ENCODE peak calls at places on chromosome 1, in four cellular contexts. One of them, this sample, is unnamed. For H3K9me3, the result is how much of the 10 kb centered on the place peaks cover.

GRCh38 chr1:31938184-31938975 is at the start of gene PTP4A2:
- DNase-seq in SJSA1: peak
- DNase-seq in cardiac muscle cell: peak
- DNase-seq in adipocyte: peak
- DNase-seq in this sample: peak

GRCh38 chr1:53288247-53289049 is 39.4 kb downstream of the LRP8 start:
- DNase-seq in SJSA1: no peak
- DNase-seq in cardiac muscle cell: no peak
- DNase-seq in adipocyte: no peak
- DNase-seq in this sample: peak

GRCh38 chr1:226690460-226690982 is 48.6 kb downstream of the ITPKB start:
- DNase-seq in SJSA1: no peak
- DNase-seq in cardiac muscle cell: peak
- DNase-seq in adipocyte: no peak
- DNase-seq in this sample: no peak

GRCh38 chr1:179167418-179167777 is 62.1 kb downstream of the ABL2 start:
- DNase-seq in SJSA1: no peak
- DNase-seq in cardiac muscle cell: no peak
- DNase-seq in adipocyte: no peak
- DNase-seq in this sample: no peak

GRCh38 chr1:106378261-106378660 is 678.2 kb upstream of the PRMT6 start:
- DNase-seq in SJSA1: no peak
- DNase-seq in cardiac muscle cell: no peak
- DNase-seq in adipocyte: no peak
- DNase-seq in this sample: no peak

GRCh38 chr1:41661428-41662060 is 177.1 kb upstream of the EDN2 start:
- DNase-seq in SJSA1: no peak
- DNase-seq in cardiac muscle cell: no peak
- DNase-seq in adipocyte: peak
- DNase-seq in this sample: no peak

GRCh38 chr1:169594391-169594790 is 8.1 kb upstream of the F5 start:
- DNase-seq in SJSA1: no peak
- DNase-seq in cardiac muscle cell: no peak
- DNase-seq in adipocyte: no peak
- DNase-seq in this sample: no peak

GRCh38 chr1:23772854-23773242 is 5.4 kb upstream of the PITHD1 start:
- DNase-seq in SJSA1: no peak
- DNase-seq in cardiac muscle cell: no peak
- DNase-seq in adipocyte: no peak
- DNase-seq in this sample: no peak

GRCh38 chr1:167599839-167600581 is 30.0 kb upstream of the RCSD1 start:
- DNase-seq in SJSA1: no peak
- DNase-seq in cardiac muscle cell: peak
- DNase-seq in adipocyte: peak
- DNase-seq in this sample: peak

GRCh38 chr1:187070076-187070475 is 241.3 kb downstream of the PLA2G4A start:
- DNase-seq in SJSA1: no peak
- DNase-seq in cardiac muscle cell: no peak
- DNase-seq in adipocyte: no peak
- DNase-seq in this sample: no peak

GRCh38 chr1:205375816-205376545 is 19.3 kb upstream of the KLHDC8A start:
- DNase-seq in SJSA1: peak
- DNase-seq in cardiac muscle cell: peak
- DNase-seq in adipocyte: peak
- DNase-seq in this sample: peak

GRCh38 chr1:1833916-1834325 is 55.7 kb upstream of the NADK start:
- DNase-seq in SJSA1: peak
- DNase-seq in cardiac muscle cell: no peak
- DNase-seq in adipocyte: no peak
- DNase-seq in this sample: no peak

GRCh38 chr1:41478118-41478748 is 6.2 kb downstream of the EDN2 start:
- DNase-seq in SJSA1: no peak
- DNase-seq in cardiac muscle cell: no peak
- DNase-seq in adipocyte: no peak
- DNase-seq in this sample: no peak

GRCh38 chr1:21875621-21876063 is 61.5 kb downstream of the HSPG2 start:
- DNase-seq in SJSA1: no peak
- DNase-seq in cardiac muscle cell: no peak
- DNase-seq in adipocyte: no peak
- DNase-seq in this sample: no peak

GRCh38 chr1:40915581-40915980 is 53.4 kb upstream of the CITED4 start:
- DNase-seq in SJSA1: no peak
- DNase-seq in cardiac muscle cell: no peak
- DNase-seq in adipocyte: no peak
- DNase-seq in this sample: no peak

GRCh38 chr1:1281533-1282321 is 1.5 kb downstream of the SCNN1D start:
- DNase-seq in SJSA1: peak
- DNase-seq in cardiac muscle cell: no peak
- DNase-seq in adipocyte: no peak
- DNase-seq in this sample: peak

GRCh38 chr1:185559684-185560310 is 174.4 kb upstream of the HMCN1 start:
- DNase-seq in SJSA1: no peak
- DNase-seq in cardiac muscle cell: peak
- DNase-seq in adipocyte: peak
- DNase-seq in this sample: no peak

GRCh38 chr1:204319462-204319861 is 40.3 kb downstream of the PLEKHA6 start:
- DNase-seq in SJSA1: peak
- DNase-seq in cardiac muscle cell: no peak
- DNase-seq in adipocyte: peak
- DNase-seq in this sample: peak

GRCh38 chr1:200873116-200873670 is 412 bp downstream of the GPR25 start:
- DNase-seq in SJSA1: no peak
- DNase-seq in cardiac muscle cell: no peak
- DNase-seq in adipocyte: no peak
- DNase-seq in this sample: no peak

GRCh38 chr1:178510155-178510554 is 2.8 kb upstream of the TEX35 start:
- DNase-seq in SJSA1: no peak
- DNase-seq in cardiac muscle cell: no peak
- DNase-seq in adipocyte: no peak
- DNase-seq in this sample: no peak

GRCh38 chr1:158654570-158654969 is 31.9 kb downstream of the SPTA1 start:
- DNase-seq in SJSA1: no peak
- DNase-seq in cardiac muscle cell: peak
- DNase-seq in adipocyte: no peak
- DNase-seq in this sample: no peak

GRCh38 chr1:164801246-164801731 is 242.3 kb downstream of the PBX1 start:
- DNase-seq in SJSA1: no peak
- DNase-seq in cardiac muscle cell: no peak
- DNase-seq in adipocyte: no peak
- DNase-seq in this sample: no peak

GRCh38 chr1:18721776-18722175 is 91.1 kb downstream of the PAX7 start:
- DNase-seq in SJSA1: no peak
- DNase-seq in cardiac muscle cell: no peak
- DNase-seq in adipocyte: no peak
- DNase-seq in this sample: no peak
- H3K9me3 ChIP-seq in SJSA1: under half
- H3K9me3 ChIP-seq in cardiac muscle cell: under half
- H3K9me3 ChIP-seq in adipocyte: under half
- H3K9me3 ChIP-seq in this sample: under half

GRCh38 chr1:239031310-239031709 is 355.1 kb upstream of the CHRM3 start:
- DNase-seq in SJSA1: no peak
- DNase-seq in cardiac muscle cell: no peak
- DNase-seq in adipocyte: no peak
- DNase-seq in this sample: no peak
- H3K9me3 ChIP-seq in SJSA1: under half
- H3K9me3 ChIP-seq in cardiac muscle cell: under half
- H3K9me3 ChIP-seq in adipocyte: under half
- H3K9me3 ChIP-seq in this sample: under half

DNA sequence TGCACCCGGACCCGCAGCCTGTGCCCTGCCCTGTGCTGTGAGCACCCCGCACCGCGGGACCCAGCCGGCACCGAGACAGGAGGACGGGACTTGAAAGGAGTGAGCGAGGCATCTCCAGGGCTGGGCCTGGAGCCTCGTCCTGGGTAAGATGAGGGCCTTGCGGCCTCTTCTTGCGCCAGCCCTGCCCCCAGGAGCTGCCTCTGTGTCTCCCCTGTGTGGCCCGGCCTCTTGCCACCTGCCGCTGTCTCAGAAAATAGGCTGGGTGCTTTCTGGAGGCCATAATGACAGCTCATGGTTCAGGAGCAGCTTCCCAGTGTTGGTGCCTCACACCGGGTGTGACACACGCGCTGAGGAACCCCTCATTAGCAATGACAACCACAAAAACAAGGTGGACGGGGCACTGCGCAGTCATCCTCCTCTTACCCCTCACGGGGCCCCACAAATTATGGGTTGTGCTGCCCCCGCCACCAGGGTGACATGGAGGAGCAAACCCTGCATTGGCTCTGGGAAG is 161.5 kb upstream of the C1orf174 start:
- DNase-seq in SJSA1: no peak
- DNase-seq in cardiac muscle cell: no peak
- DNase-seq in adipocyte: no peak
- DNase-seq in this sample: no peak
- H3K9me3 ChIP-seq in SJSA1: under half
- H3K9me3 ChIP-seq in cardiac muscle cell: under half
- H3K9me3 ChIP-seq in adipocyte: under half
- H3K9me3 ChIP-seq in this sample: under half

GRCh38 chr1:82445132-82445531 is 644.4 kb downstream of the ADGRL2 start:
- DNase-seq in SJSA1: no peak
- DNase-seq in cardiac muscle cell: no peak
- DNase-seq in adipocyte: no peak
- DNase-seq in this sample: no peak
- H3K9me3 ChIP-seq in SJSA1: under half
- H3K9me3 ChIP-seq in cardiac muscle cell: under half
- H3K9me3 ChIP-seq in adipocyte: under half
- H3K9me3 ChIP-seq in this sample: under half

GRCh38 chr1:5484451-5485165 is 507.6 kb downstream of the NPHP4 start:
- DNase-seq in SJSA1: no peak
- DNase-seq in cardiac muscle cell: no peak
- DNase-seq in adipocyte: no peak
- DNase-seq in this sample: no peak

GRCh38 chr1:5480306-5480705 is 511.9 kb downstream of the NPHP4 start:
- DNase-seq in SJSA1: no peak
- DNase-seq in cardiac muscle cell: no peak
- DNase-seq in adipocyte: no peak
- DNase-seq in this sample: no peak

GRCh38 chr1:5479876-5480275 is 512.3 kb downstream of the NPHP4 start:
- DNase-seq in SJSA1: no peak
- DNase-seq in cardiac muscle cell: no peak
- DNase-seq in adipocyte: no peak
- DNase-seq in this sample: no peak

GRCh38 chr1:5480906-5481305 is 511.3 kb downstream of the NPHP4 start:
- DNase-seq in SJSA1: no peak
- DNase-seq in cardiac muscle cell: no peak
- DNase-seq in adipocyte: no peak
- DNase-seq in this sample: no peak

DNA sequence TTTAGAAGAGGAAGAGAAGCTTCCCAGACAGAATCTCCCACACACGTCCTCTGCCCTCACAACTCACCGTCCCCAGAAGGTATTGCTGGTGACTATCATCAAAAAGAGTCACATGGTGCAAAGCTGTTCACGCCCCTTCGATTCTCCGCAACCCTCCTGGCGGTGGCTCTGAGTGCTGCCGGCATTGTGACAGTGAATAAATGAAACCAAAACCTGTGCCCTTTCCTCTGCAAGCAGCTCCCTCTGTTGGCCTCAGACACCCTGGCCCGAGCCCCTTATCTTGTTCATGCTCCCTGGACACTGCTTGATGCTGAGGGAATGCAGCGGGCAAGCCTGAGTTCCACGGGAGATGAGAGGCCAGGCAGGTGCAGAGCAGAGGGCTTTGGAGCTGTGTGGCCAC is 510.3 kb downstream of the NPHP4 start:
- DNase-seq in SJSA1: no peak
- DNase-seq in cardiac muscle cell: peak
- DNase-seq in adipocyte: no peak
- DNase-seq in this sample: peak
- H3K9me3 ChIP-seq in SJSA1: under half
- H3K9me3 ChIP-seq in cardiac muscle cell: under half
- H3K9me3 ChIP-seq in adipocyte: under half
- H3K9me3 ChIP-seq in this sample: under half

DNA sequence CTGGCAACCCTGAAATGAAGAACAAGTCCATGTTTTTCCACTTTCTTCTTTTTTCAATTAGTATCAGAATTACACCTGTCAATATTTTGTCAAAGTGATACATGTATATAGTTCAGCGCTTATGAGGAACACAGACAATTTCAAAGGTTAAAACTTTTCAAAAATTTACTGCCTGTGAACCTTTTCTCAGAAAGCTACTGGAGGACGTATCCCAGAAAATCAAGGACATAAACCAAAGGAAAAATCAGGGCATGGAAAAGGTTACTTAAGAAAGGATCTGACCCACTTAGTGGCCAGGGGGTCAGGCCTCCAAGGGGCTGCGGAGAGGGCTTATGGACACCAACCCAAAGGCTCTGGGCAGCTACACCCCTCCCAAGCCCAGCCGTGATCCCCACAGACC is 81.1 kb upstream of the ACTRT2 start:
- DNase-seq in SJSA1: no peak
- DNase-seq in cardiac muscle cell: no peak
- DNase-seq in adipocyte: no peak
- DNase-seq in this sample: no peak
- H3K9me3 ChIP-seq in SJSA1: under half
- H3K9me3 ChIP-seq in cardiac muscle cell: under half
- H3K9me3 ChIP-seq in adipocyte: under half
- H3K9me3 ChIP-seq in this sample: under half

DNA sequence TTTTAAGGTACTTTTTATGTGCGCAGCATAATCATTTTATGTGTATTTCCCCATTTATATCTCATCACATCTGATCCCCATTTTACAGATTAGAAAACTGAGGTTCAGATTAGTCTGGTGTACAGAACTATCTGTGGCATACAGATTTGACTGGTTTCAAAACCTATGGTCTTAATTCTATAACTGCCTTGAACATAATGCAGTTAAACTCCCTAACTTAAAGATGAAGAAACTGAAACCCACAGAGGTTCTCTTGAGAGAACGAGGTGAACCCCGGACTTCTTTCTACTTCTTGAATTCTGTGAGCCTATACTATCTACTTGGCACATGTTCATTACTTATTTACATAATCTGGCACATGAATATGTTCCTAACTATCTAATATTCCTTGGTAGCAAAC is 479.1 kb downstream of the AGBL4 start:
- DNase-seq in SJSA1: no peak
- DNase-seq in cardiac muscle cell: no peak
- DNase-seq in adipocyte: no peak
- DNase-seq in this sample: no peak
- H3K9me3 ChIP-seq in SJSA1: under half
- H3K9me3 ChIP-seq in cardiac muscle cell: under half
- H3K9me3 ChIP-seq in adipocyte: under half
- H3K9me3 ChIP-seq in this sample: under half